ENCODE peak calls at places on chromosomes 5 and 9, in five cellular contexts. O is activated CD4-positive, alpha-beta T cell treated with anti-CD3 and anti-CD28 coated beads, Interleukin-2, amount 50 U/mL, for 48 hours; B is stimulated activated CD4-positive, alpha-beta T cell treated with anti-CD3 and anti-CD28 coated beads, Interleukin-4, amount 100 ng/mL, for 48 hours; F is choroid plexus epithelial cell; G is OCI-LY7. A is an unnamed sample.

GRCh38 chr5:113058706-113059226 is 82.2 kb downstream of the DCP2 start:
- DNase-seq in O (no peak), B (no peak), F (no peak), G (no peak), A (no peak)

GRCh38 chr9:108271646-108272349 is 584.0 kb downstream of the ACTL7B start:
- DNase-seq in O (no peak), B (no peak), F (peak), G (no peak), A (no peak)

GRCh38 chr5:133942589-133943474 is 25.6 kb downstream of the C5orf15 start:
- DNase-seq in O (no peak), B (no peak), F (no peak), G (no peak), A (no peak)

GRCh38 chr5:181151146-181151545 is 3.8 kb downstream of the OR2V2 start:
- DNase-seq in O (no peak), B (no peak), F (no peak), G (peak), A (no peak)

GRCh38 chr9:16689352-16689938 is 181.0 kb downstream of the BNC2 start:
- DNase-seq in O (no peak), B (no peak), F (peak), G (no peak), A (no peak)

GRCh38 chr9:106913276-106913675 is 50.3 kb downstream of the ZNF462 start:
- DNase-seq in O (no peak), B (no peak), F (no peak), G (no peak), A (no peak)

GRCh38 chr5:109826-110225 is 17.9 kb downstream of the PLEKHG4B start:
- DNase-seq in O (no peak), B (no peak), F (no peak), G (no peak), A (no peak)

GRCh38 chr9:137816531-137817235 is 60.9 kb upstream of the CACNA1B start:
- DNase-seq in O (no peak), B (no peak), F (no peak), G (no peak), A (no peak)

GRCh38 chr9:94168203-94169000 is 84.1 kb downstream of the PTPDC1 start:
- DNase-seq in O (no peak), B (no peak), F (peak), G (no peak), A (no peak)

GRCh38 chr9:8052991-8053390 is 253.4 kb upstream of the DMAC1 start:
- DNase-seq in O (no peak), B (no peak), F (no peak), G (no peak), A (no peak)

GRCh38 chr5:138230261-138230660 is 17.1 kb upstream of the CDC23 start:
- DNase-seq in O (no peak), B (no peak), F (no peak), G (no peak), A (no peak)

GRCh38 chr9:122134822-122135528 is 24.6 kb downstream of the NDUFA8 start:
- DNase-seq in O (no peak), B (no peak), F (no peak), G (no peak), A (no peak)

GRCh38 chr5:166509085-166509484 is 1782.4 kb upstream of the WWC1 start:
- DNase-seq in O (no peak), B (no peak), F (no peak), G (peak), A (no peak)

GRCh38 chr9:133529457-133529856 is 4.7 kb upstream of the MYMK start:
- DNase-seq in O (no peak), B (no peak), F (no peak), G (no peak), A (no peak)